ENCODE peak calls at places on chromosome 3, in six cellular contexts. G is activated naive CD8-positive, alpha-beta T cell treated with anti-CD3 and anti-CD28 coated beads, Interleukin-2, amount 50 U/mL, for 24 hours; D is activated CD8-positive, alpha-beta memory T cell treated with anti-CD3 and anti-CD28 coated beads for 24 hours; F is heart left ventricle; N is mucosa of descending colon; K is stimulated activated CD4-positive, alpha-beta T cell treated with anti-CD3 and anti-CD28 coated beads, Interleukin-4, amount 100 ng/mL, for 1 hour. E is an unnamed sample.

GRCh38 chr3:136249091-136249490 is 1.0 kb upstream of the PCCB start:
- DNase-seq in K (no peak), F (no peak), N (no peak), G (no peak), D (no peak), E (no peak)

GRCh38 chr3:114861666-114862065 is 285.4 kb downstream of the ZBTB20 start:
- DNase-seq in D (no peak), K (no peak), G (no peak), N (no peak), F (no peak), E (no peak)

GRCh38 chr3:139546772-139547171 is 7.2 kb upstream of the RBP1 start:
- DNase-seq in K (no peak), G (no peak), N (no peak), F (no peak), D (no peak), E (no peak)

GRCh38 chr3:97882975-97883598 is 61.3 kb downstream of the CRYBG3 start:
- DNase-seq in N (no peak), F (no peak), K (no peak), G (no peak), D (no peak), E (no peak)

GRCh38 chr3:188008582-188009213 is 145.3 kb upstream of the LPP start:
- DNase-seq in K (no peak), D (no peak), N (no peak), G (no peak), F (no peak), E (no peak)

GRCh38 chr3:146823622-146824021 is 218.5 kb upstream of the PLSCR5 start:
- DNase-seq in D (no peak), N (no peak), F (peak), K (no peak), G (no peak), E (no peak)

GRCh38 chr3:190644766-190645165 is 130.9 kb downstream of the IL1RAP start:
- DNase-seq in F (no peak), K (no peak), N (no peak), G (no peak), D (no peak), E (no peak)

GRCh38 chr3:136283627-136284026 is 33.5 kb downstream of the PCCB start:
- DNase-seq in N (no peak), G (no peak), K (no peak), D (no peak), F (no peak), E (no peak)

GRCh38 chr3:10762611-10763247 is 53.3 kb upstream of the SLC6A11 start:
- DNase-seq in G (no peak), D (peak), K (no peak), N (no peak), F (no peak), E (no peak)

GRCh38 chr3:178043084-178043483 is 493.2 kb upstream of the KCNMB2 start:
- DNase-seq in N (no peak), K (no peak), G (no peak), D (no peak), F (no peak), E (no peak)

GRCh38 chr3:143998266-143998665 is 26.6 kb downstream of the DIPK2A start:
- DNase-seq in F (no peak), G (no peak), K (no peak), N (no peak), D (no peak), E (no peak)

GRCh38 chr3:174060431-174060830 is 662.9 kb downstream of the NLGN1 start:
- DNase-seq in G (no peak), N (no peak), K (no peak), F (no peak), D (no peak), E (no peak)

GRCh38 chr3:53005338-53005737 is 40.5 kb downstream of the SFMBT1 start:
- DNase-seq in K (no peak), F (no peak), D (no peak), N (no peak), G (no peak), E (no peak)

GRCh38 chr3:125055165-125055912 is 458 bp downstream of the HEG1 start:
- DNase-seq in K (peak), G (peak), N (peak), D (peak), F (peak), E (peak)

GRCh38 chr3:66480666-66481065 is 20.2 kb downstream of the LRIG1 start:
- DNase-seq in N (no peak), G (peak), K (no peak), F (no peak), D (no peak), E (no peak)

GRCh38 chr3:14298991-14299555 is 103.3 kb upstream of the SLC6A6 start:
- DNase-seq in G (no peak), N (no peak), D (no peak), F (no peak), K (no peak), E (no peak)

GRCh38 chr3:171488479-171488878 is 28.3 kb upstream of the TNIK start:
- DNase-seq in N (no peak), G (no peak), D (no peak), K (no peak), F (no peak), E (no peak)

GRCh38 chr3:132255041-132255745 is 62.0 kb upstream of the ACP3 start:
- DNase-seq in N (no peak), F (no peak), G (no peak), K (no peak), D (no peak), E (no peak)

GRCh38 chr3:134364061-134364935 is 9.9 kb downstream of the AMOTL2 start:
- DNase-seq in N (peak), D (no peak), G (no peak), F (peak), K (peak), E (peak)

GRCh38 chr3:62445267-62445666 is 71.9 kb upstream of the FEZF2 start:
- DNase-seq in D (no peak), F (no peak), G (no peak), K (no peak), N (no peak), E (no peak)

GRCh38 chr3:195914648-195915473 is 6.5 kb upstream of the TNK2 start:
- DNase-seq in F (peak), G (peak), K (peak), D (peak), N (peak), E (peak)

GRCh38 chr3:119257654-119258410 is 17.2 kb upstream of the B4GALT4 start:
- DNase-seq in G (no peak), N (peak), D (no peak), F (peak), K (no peak), E (no peak)

GRCh38 chr3:107574650-107575049 is 51.9 kb downstream of the BBX start:
- DNase-seq in G (no peak), F (no peak), D (no peak), K (no peak), N (no peak), E (peak)

GRCh38 chr3:167976880-167977498 is 118.7 kb downstream of the GOLIM4 start:
- DNase-seq in K (no peak), G (no peak), D (no peak), F (no peak), N (no peak), E (no peak)

GRCh38 chr3:100044369-100044768 is 69.9 kb downstream of the FILIP1L start:
- DNase-seq in F (no peak), G (no peak), N (no peak), K (no peak), D (no peak), E (no peak)

GRCh38 chr3:126258670-126259069 is 78.3 kb upstream of the ALDH1L1 start:
- DNase-seq in G (no peak), D (no peak), K (no peak), F (no peak), N (no peak), E (peak)

GRCh38 chr3:140022061-140022781 is 87.2 kb downstream of the CLSTN2 start:
- DNase-seq in D (no peak), N (no peak), F (peak), K (no peak), G (no peak), E (no peak)

GRCh38 chr3:105526349-105527111 is 159.8 kb downstream of the ALCAM start:
- DNase-seq in G (no peak), F (no peak), N (no peak), D (no peak), K (no peak), E (no peak)

GRCh38 chr3:58659051-58659675 is 7.4 kb downstream of the FAM3D start:
- DNase-seq in F (no peak), N (no peak), D (no peak), K (no peak), G (no peak), E (peak)

GRCh38 chr3:151101270-151101954 is 15.9 kb downstream of the MED12L start:
- DNase-seq in D (no peak), F (peak), G (no peak), N (no peak), K (no peak), E (no peak)

GRCh38 chr3:100006570-100007271 is 107.6 kb downstream of the FILIP1L start:
- DNase-seq in G (no peak), N (no peak), K (no peak), F (no peak), D (no peak), E (no peak)

E was measured in K562.